ENCODE peak calls at places on chromosomes 4 and X, in nine cellular contexts. K is NCI-H748 treated with DMSO at 0.1 percent for 48 hours; F is NCI-H1417; J is GM10248; G is activated naive CD4-positive, alpha-beta T cell; E is SK-N-DZ; B is GM19239; Q is GM13976; D is ACHN. N is an unnamed sample.

GRCh38 chr4:2402053-2402452 is 16.4 kb downstream of the ZFYVE28 start:
- DNase-seq in D (no peak), B (no peak), K (no peak), G (no peak), F (peak; percentile 61), Q (no peak), E (peak; percentile 43), J (no peak), N (peak; percentile 52)

GRCh38 chr4:127534041-127534440 is 98.7 kb upstream of the INTU start:
- DNase-seq in Q (no peak), G (no peak), F (no peak), D (no peak), K (no peak), J (no peak), B (no peak), E (no peak), N (no peak)

GRCh38 chr4:183872531-183872930 is 32.6 kb upstream of the STOX2 start:
- DNase-seq in D (no peak), G (no peak), Q (no peak), B (no peak), E (no peak), K (no peak), J (no peak), F (no peak), N (peak; percentile 14)

GRCh38 chr4:23857353-23857752 is 32.5 kb downstream of the PPARGC1A start:
- DNase-seq in B (no peak), K (no peak), Q (no peak), F (peak; percentile 14), E (no peak), J (no peak), G (no peak), D (peak; percentile 21), N (peak; percentile 31)

GRCh38 chr4:12439633-12440305 is 1011.1 kb upstream of the HS3ST1 start:
- DNase-seq in F (no peak), E (no peak), D (no peak), K (no peak), B (no peak), G (no peak), J (no peak), Q (no peak), N (peak; percentile 62)

GRCh38 chr4:93775551-93775950 is 53.0 kb upstream of the ATOH1 start:
- DNase-seq in D (no peak), Q (no peak), G (no peak), E (no peak), K (no peak), F (no peak), J (no peak), B (no peak), N (no peak)

GRCh38 chr4:98663226-98664006 is 5.0 kb upstream of the TSPAN5 start:
- DNase-seq in G (peak; percentile 5), E (no peak), J (peak; percentile 71), F (no peak), Q (peak; percentile 74), B (peak; percentile 46), D (no peak), K (no peak), N (no peak)

GRCh38 chrX:21757960-21758359 is at the start of gene SMPX:
- DNase-seq in G (no peak), D (no peak), J (no peak), K (no peak), F (no peak), Q (no peak), B (no peak), E (no peak), N (no peak)

GRCh38 chr4:185265942-185266341 is 56.5 kb downstream of the SNX25 start:
- DNase-seq in B (no peak), D (no peak), J (no peak), K (no peak), E (no peak), G (no peak), F (peak; percentile 5), Q (no peak), N (no peak)

GRCh38 chr4:61275214-61275613 is 75.1 kb downstream of the ADGRL3 start:
- DNase-seq in E (no peak), J (no peak), G (no peak), K (no peak), D (no peak), Q (no peak), B (no peak), F (no peak), N (no peak)

GRCh38 chrX:103017542-103017941 is 46.4 kb downstream of the BEX1 start:
- DNase-seq in J (no peak), D (no peak), Q (no peak), B (no peak), F (no peak), K (no peak), G (no peak), E (no peak), N (no peak)

GRCh38 chr4:1958276-1959103 is 50.3 kb downstream of the NELFA start:
- DNase-seq in B (no peak), K (no peak), D (no peak), G (no peak), Q (no peak), J (no peak), F (no peak), E (no peak), N (no peak)

GRCh38 chrX:34654939-34655338 is 2.1 kb downstream of the TMEM47 start:
- DNase-seq in Q (no peak), F (no peak), D (peak; percentile 2), G (no peak), E (no peak), J (no peak), K (no peak), B (no peak), N (peak; percentile 22)

GRCh38 chr4:111937368-111937767 is 207.9 kb upstream of the FAM241A start:
- DNase-seq in G (no peak), J (peak; percentile 14), B (no peak), K (peak; percentile 49), D (peak; percentile 38), F (no peak), E (peak; percentile 69), Q (peak; percentile 17), N (peak; percentile 36)

GRCh38 chr4:79257953-79258613 is 67.8 kb downstream of the NAA11 start:
- DNase-seq in G (no peak), E (no peak), K (no peak), J (no peak), D (no peak), Q (no peak), B (no peak), F (no peak), N (no peak)

GRCh38 chr4:185721190-185721948 is 90.6 kb downstream of the SORBS2 start:
- DNase-seq in F (no peak), J (no peak), K (no peak), D (no peak), E (no peak), G (no peak), Q (no peak), B (no peak), N (peak; percentile 54)

GRCh38 chr4:16264798-16265197 is 38.5 kb upstream of the TAPT1 start:
- DNase-seq in J (peak; percentile 42), F (peak; percentile 45), E (no peak), B (peak; percentile 9), Q (peak; percentile 53), D (peak; percentile 52), G (no peak), K (peak; percentile 5), N (peak; percentile 72)

GRCh38 chr4:123653211-123653610 is 256.6 kb downstream of the SPRY1 start:
- DNase-seq in G (no peak), D (no peak), E (no peak), K (no peak), B (no peak), F (no peak), J (no peak), Q (no peak), N (no peak)

GRCh38 chr4:304987-305680 is at the start of gene ZNF732:
- DNase-seq in Q (no peak), B (no peak), K (no peak), G (no peak), E (peak; percentile 82), J (no peak), D (no peak), F (no peak), N (peak; percentile 81)

GRCh38 chr4:106238819-106239420 is 77.1 kb downstream of the TBCK start:
- DNase-seq in K (peak; percentile 6), G (no peak), Q (no peak), D (peak; percentile 56), E (peak; percentile 22), J (no peak), F (peak; percentile 2), B (no peak), N (peak; percentile 56)

GRCh38 chrX:94051926-94052325 is 377.9 kb downstream of the FAM133A start:
- DNase-seq in B (no peak), D (no peak), E (no peak), K (no peak), J (no peak), G (no peak), Q (no peak), F (no peak), N (no peak)

GRCh38 chrX:9326369-9326768 is 138.5 kb upstream of the TBL1X start:
- DNase-seq in K (no peak), D (no peak), Q (no peak), B (no peak), F (no peak), E (no peak), J (no peak), G (no peak), N (no peak)

GRCh38 chrX:101062171-101062570 is 10.3 kb upstream of the TRMT2B start:
- DNase-seq in J (no peak), Q (no peak), B (no peak), E (no peak), G (no peak), K (no peak), D (no peak), F (no peak), N (no peak)

GRCh38 chr4:26116057-26116456 is 202.0 kb downstream of the SMIM20 start:
- DNase-seq in D (no peak), E (peak; percentile 45), K (no peak), Q (no peak), B (no peak), F (no peak), G (no peak), J (no peak), N (no peak)

GRCh38 chr4:150579591-150580234 is 2.2 kb upstream of the MAB21L2 start:
- DNase-seq in F (no peak), G (no peak), D (peak; percentile 58), Q (no peak), J (no peak), B (no peak), K (no peak), E (peak; percentile 68), N (peak; percentile 39)

GRCh38 chrX:46912098-46912672 is at the start of gene JADE3:
- DNase-seq in J (peak; percentile 41), G (no peak), E (peak; percentile 74), B (peak; percentile 9), D (peak; percentile 72), K (peak; percentile 59), Q (peak; percentile 67), F (peak; percentile 29), N (peak; percentile 70)

GRCh38 chr4:48815483-48815882 is 15.4 kb upstream of the OCIAD1 start:
- DNase-seq in D (no peak), Q (peak; percentile 46), F (no peak), B (no peak), E (no peak), J (peak; percentile 41), G (no peak), K (no peak), N (no peak)

GRCh38 chr4:78439328-78439727 is 112.2 kb upstream of the ANXA3 start:
- DNase-seq in K (no peak), B (no peak), G (no peak), D (no peak), F (no peak), Q (no peak), E (no peak), J (no peak), N (no peak)

GRCh38 chrX:1170243-1170642 is 42.2 kb downstream of the CRLF2 start:
- DNase-seq in Q (no peak), E (no peak), F (no peak), B (no peak), K (no peak), D (no peak), G (no peak), J (no peak), N (no peak)

GRCh38 chr4:3766791-3767561 is 791 bp downstream of the ADRA2C start:
- DNase-seq in E (no peak), F (no peak), G (no peak), J (no peak), K (no peak), Q (no peak), B (peak; percentile 52), D (no peak), N (peak; percentile 14)

GRCh38 chr4:92299152-92299551 is 4.6 kb upstream of the GRID2 start:
- DNase-seq in D (peak; percentile 24), E (no peak), B (no peak), Q (no peak), K (no peak), F (no peak), J (no peak), G (no peak), N (peak; percentile 46)